ENCODE peak calls at places on chromosomes 1 and 21, in five cellular contexts. M, A, L, F and Q are unnamed samples.

GRCh38 chr1:89670168-89670567 is 37.2 kb downstream of the LRRC8C start:
- DNase-seq in L (no peak), A (peak; percentile 29), F (no peak), M (no peak), Q (no peak)

GRCh38 chr1:200873671-200874397 is 1.1 kb downstream of the GPR25 start:
- DNase-seq in F (no peak), L (no peak), A (no peak), M (no peak), Q (no peak)

GRCh38 chr1:17120962-17121837 is 1.9 kb upstream of the PADI2 start:
- DNase-seq in L (no peak), F (no peak), M (no peak), A (peak; percentile 33), Q (no peak)

GRCh38 chr21:35436899-35437298 is 387.8 kb upstream of the RUNX1 start:
- DNase-seq in M (no peak), A (no peak), L (no peak), F (no peak), Q (no peak)

GRCh38 chr1:61931587-61932279 is 189.5 kb downstream of the PATJ start:
- DNase-seq in A (no peak), M (no peak), L (no peak), F (no peak), Q (no peak)

GRCh38 chr1:216483672-216484401 is 60.6 kb upstream of the USH2A start:
- DNase-seq in F (no peak), M (no peak), A (no peak), L (no peak), Q (no peak)

GRCh38 chr1:202067188-202067977 is 55.3 kb upstream of the GPR37L1 start:
- DNase-seq in F (no peak), L (no peak), M (no peak), A (no peak), Q (no peak)

GRCh38 chr1:216929870-216930582 is 206.8 kb upstream of the ESRRG start:
- DNase-seq in M (no peak), A (no peak), F (no peak), L (no peak), Q (no peak)

GRCh38 chr1:203325004-203325417 is 19.7 kb downstream of the BTG2 start:
- DNase-seq in A (no peak), F (peak; percentile 54), L (no peak), M (peak; percentile 92), Q (peak; percentile 64)

GRCh38 chr1:159892944-159893343 is 7.0 kb downstream of the CFAP45 start:
- DNase-seq in M (peak; percentile 19), A (no peak), L (no peak), F (no peak), Q (no peak)